ENCODE peak calls at places on chromosomes 12 and 14, in nine cellular contexts. One of them, this sample, is unnamed. For H3K9me3 and H3K4me1, the result is how much of the 10 kb centered on the place peaks cover.

GRCh38 chr12:56487448-56488040 is 417 bp downstream of the GLS2 start:
- DNase-seq in uterus: peak
- DNase-seq in Peyer's patch: peak
- DNase-seq in A549: no peak
- DNase-seq in gastrocnemius medialis: no peak
- DNase-seq in ovary: peak
- DNase-seq in suprapubic skin: peak
- DNase-seq in spleen: no peak
- DNase-seq in breast epithelium: no peak
- DNase-seq in this sample: peak

GRCh38 chr12:68240079-68240478 is 13.3 kb downstream of the IL22 start:
- DNase-seq in uterus: peak
- DNase-seq in Peyer's patch: no peak
- DNase-seq in A549: no peak
- DNase-seq in gastrocnemius medialis: no peak
- DNase-seq in ovary: no peak
- DNase-seq in suprapubic skin: no peak
- DNase-seq in spleen: no peak
- DNase-seq in breast epithelium: no peak
- DNase-seq in this sample: no peak

GRCh38 chr14:22650046-22650739 is 6.0 kb upstream of the OR6J1 start:
- DNase-seq in uterus: no peak
- DNase-seq in Peyer's patch: no peak
- DNase-seq in A549: no peak
- DNase-seq in gastrocnemius medialis: no peak
- DNase-seq in ovary: no peak
- DNase-seq in suprapubic skin: no peak
- DNase-seq in spleen: no peak
- DNase-seq in breast epithelium: no peak
- DNase-seq in this sample: no peak

GRCh38 chr12:3964404-3964803 is 91.2 kb upstream of the PARP11 start:
- DNase-seq in uterus: no peak
- DNase-seq in Peyer's patch: no peak
- DNase-seq in A549: peak
- DNase-seq in gastrocnemius medialis: no peak
- DNase-seq in ovary: no peak
- DNase-seq in suprapubic skin: no peak
- DNase-seq in spleen: no peak
- DNase-seq in breast epithelium: no peak
- DNase-seq in this sample: no peak

GRCh38 chr12:100953677-100954076 is 159.1 kb downstream of the ANO4 start:
- DNase-seq in uterus: no peak
- DNase-seq in Peyer's patch: no peak
- DNase-seq in A549: no peak
- DNase-seq in gastrocnemius medialis: no peak
- DNase-seq in ovary: no peak
- DNase-seq in suprapubic skin: no peak
- DNase-seq in spleen: no peak
- DNase-seq in breast epithelium: no peak
- DNase-seq in this sample: no peak

GRCh38 chr14:65077318-65077717 is 25.0 kb downstream of the MAX start:
- DNase-seq in uterus: no peak
- DNase-seq in Peyer's patch: no peak
- DNase-seq in A549: no peak
- DNase-seq in gastrocnemius medialis: no peak
- DNase-seq in ovary: no peak
- DNase-seq in suprapubic skin: no peak
- DNase-seq in spleen: no peak
- DNase-seq in breast epithelium: no peak
- DNase-seq in this sample: no peak

GRCh38 chr12:64451687-64452558 is at the start of gene TBK1:
- DNase-seq in uterus: peak
- DNase-seq in Peyer's patch: peak
- DNase-seq in A549: peak
- DNase-seq in gastrocnemius medialis: peak
- DNase-seq in ovary: peak
- DNase-seq in suprapubic skin: peak
- DNase-seq in spleen: peak
- DNase-seq in breast epithelium: peak
- DNase-seq in this sample: peak

GRCh38 chr12:105522166-105522825 is 191.8 kb downstream of the C12orf75 start:
- DNase-seq in uterus: no peak
- DNase-seq in Peyer's patch: no peak
- DNase-seq in A549: no peak
- DNase-seq in gastrocnemius medialis: no peak
- DNase-seq in ovary: no peak
- DNase-seq in suprapubic skin: no peak
- DNase-seq in spleen: no peak
- DNase-seq in breast epithelium: no peak
- DNase-seq in this sample: no peak

GRCh38 chr12:101850199-101850598 is 19.4 kb upstream of the GNPTAB start:
- DNase-seq in uterus: no peak
- DNase-seq in Peyer's patch: no peak
- DNase-seq in A549: no peak
- DNase-seq in gastrocnemius medialis: no peak
- DNase-seq in ovary: no peak
- DNase-seq in suprapubic skin: no peak
- DNase-seq in spleen: no peak
- DNase-seq in breast epithelium: no peak
- DNase-seq in this sample: no peak

GRCh38 chr12:85872497-85873091 is 1.5 kb upstream of the NTS start:
- DNase-seq in uterus: no peak
- DNase-seq in Peyer's patch: no peak
- DNase-seq in A549: peak
- DNase-seq in gastrocnemius medialis: no peak
- DNase-seq in ovary: no peak
- DNase-seq in suprapubic skin: no peak
- DNase-seq in spleen: no peak
- DNase-seq in breast epithelium: no peak
- DNase-seq in this sample: no peak

DNA sequence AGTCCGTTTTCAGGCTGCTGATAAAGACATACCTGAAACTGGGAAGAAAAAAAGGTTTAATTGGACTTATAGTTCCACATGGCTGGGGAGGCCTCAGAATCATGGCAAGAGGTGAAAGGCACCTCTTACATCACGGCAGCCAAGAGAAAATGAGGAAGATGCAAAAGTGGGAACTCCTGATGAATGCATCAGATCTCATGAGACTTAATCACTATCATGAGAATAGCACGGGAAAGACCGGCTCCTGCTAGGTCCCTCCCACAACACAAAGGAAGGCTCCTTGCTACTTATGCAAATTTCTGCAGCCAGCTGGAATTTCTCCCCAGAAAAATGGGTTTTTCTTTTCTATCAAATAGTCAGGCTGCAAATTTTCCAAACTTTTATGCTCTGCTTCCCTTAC is 174.1 kb upstream of the RMST start:
- DNase-seq in uterus: no peak
- DNase-seq in Peyer's patch: no peak
- DNase-seq in A549: no peak
- DNase-seq in gastrocnemius medialis: no peak
- DNase-seq in ovary: no peak
- DNase-seq in suprapubic skin: no peak
- DNase-seq in spleen: no peak
- DNase-seq in breast epithelium: no peak
- DNase-seq in this sample: no peak
- H3K9me3 ChIP-seq in uterus: under half
- H3K9me3 ChIP-seq in Peyer's patch: under half
- H3K9me3 ChIP-seq in A549: under half
- H3K9me3 ChIP-seq in gastrocnemius medialis: under half
- H3K9me3 ChIP-seq in ovary: under half
- H3K9me3 ChIP-seq in suprapubic skin: under half
- H3K9me3 ChIP-seq in spleen: under half
- H3K9me3 ChIP-seq in breast epithelium: under half
- H3K9me3 ChIP-seq in this sample: under half

DNA sequence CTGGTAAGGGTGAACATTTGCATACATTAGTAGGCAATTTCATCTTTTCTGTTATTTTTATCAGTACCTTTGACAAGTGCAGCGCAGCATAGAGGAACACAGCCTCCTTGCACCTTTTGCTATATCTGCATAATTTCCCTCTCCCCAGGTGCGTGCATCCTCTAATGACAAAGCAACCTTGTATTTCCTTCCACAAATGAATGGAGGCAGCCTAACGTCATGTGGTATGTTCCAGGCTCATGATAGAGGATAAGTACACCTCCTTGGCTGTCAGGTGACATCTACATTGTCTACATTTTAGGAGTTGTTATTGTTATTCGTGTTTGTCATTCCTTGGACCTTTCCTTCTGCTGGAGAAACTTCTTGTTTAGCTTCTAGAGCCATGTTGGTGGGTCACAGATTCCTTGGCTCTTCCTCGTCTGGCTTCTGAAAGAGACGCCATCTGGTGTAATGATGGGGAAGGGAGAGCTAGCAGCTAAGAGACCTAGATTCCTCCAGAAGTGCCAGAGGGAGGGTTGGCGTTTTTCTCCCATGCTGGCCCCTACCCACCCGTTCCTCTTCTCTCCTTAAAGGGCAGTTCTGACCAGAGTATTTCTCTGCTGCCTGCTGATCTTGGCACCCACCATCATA is 37.0 kb downstream of the EVL start:
- DNase-seq in uterus: no peak
- DNase-seq in Peyer's patch: no peak
- DNase-seq in A549: no peak
- DNase-seq in gastrocnemius medialis: no peak
- DNase-seq in ovary: no peak
- DNase-seq in suprapubic skin: peak
- DNase-seq in spleen: no peak
- DNase-seq in breast epithelium: no peak
- DNase-seq in this sample: no peak
- H3K4me1 ChIP-seq in uterus: under half
- H3K4me1 ChIP-seq in Peyer's patch: under half
- H3K4me1 ChIP-seq in A549: under half
- H3K4me1 ChIP-seq in gastrocnemius medialis: under half
- H3K4me1 ChIP-seq in ovary: under half
- H3K4me1 ChIP-seq in suprapubic skin: under half
- H3K4me1 ChIP-seq in spleen: half or more
- H3K4me1 ChIP-seq in breast epithelium: under half
- H3K4me1 ChIP-seq in this sample: under half

GRCh38 chr12:1560704-1561103 is 33.7 kb downstream of the FBXL14 start:
- DNase-seq in uterus: no peak
- DNase-seq in Peyer's patch: no peak
- DNase-seq in A549: no peak
- DNase-seq in gastrocnemius medialis: no peak
- DNase-seq in ovary: no peak
- DNase-seq in suprapubic skin: no peak
- DNase-seq in spleen: no peak
- DNase-seq in breast epithelium: no peak
- DNase-seq in this sample: no peak

GRCh38 chr12:1553987-1554982 is 40.1 kb downstream of the FBXL14 start:
- DNase-seq in uterus: no peak
- DNase-seq in Peyer's patch: no peak
- DNase-seq in A549: no peak
- DNase-seq in gastrocnemius medialis: no peak
- DNase-seq in ovary: no peak
- DNase-seq in suprapubic skin: no peak
- DNase-seq in spleen: no peak
- DNase-seq in breast epithelium: no peak
- DNase-seq in this sample: no peak

GRCh38 chr12:1565172-1565571 is 29.2 kb downstream of the FBXL14 start:
- DNase-seq in uterus: no peak
- DNase-seq in Peyer's patch: no peak
- DNase-seq in A549: no peak
- DNase-seq in gastrocnemius medialis: no peak
- DNase-seq in ovary: no peak
- DNase-seq in suprapubic skin: no peak
- DNase-seq in spleen: no peak
- DNase-seq in breast epithelium: no peak
- DNase-seq in this sample: no peak

GRCh38 chr12:1562813-1563412 is 31.5 kb downstream of the FBXL14 start:
- DNase-seq in uterus: no peak
- DNase-seq in Peyer's patch: no peak
- DNase-seq in A549: no peak
- DNase-seq in gastrocnemius medialis: no peak
- DNase-seq in ovary: no peak
- DNase-seq in suprapubic skin: no peak
- DNase-seq in spleen: no peak
- DNase-seq in breast epithelium: no peak
- DNase-seq in this sample: no peak

GRCh38 chr12:1559729-1560128 is 34.7 kb downstream of the FBXL14 start:
- DNase-seq in uterus: no peak
- DNase-seq in Peyer's patch: no peak
- DNase-seq in A549: no peak
- DNase-seq in gastrocnemius medialis: no peak
- DNase-seq in ovary: no peak
- DNase-seq in suprapubic skin: no peak
- DNase-seq in spleen: no peak
- DNase-seq in breast epithelium: no peak
- DNase-seq in this sample: no peak
- TF ChIP-seq POLR2A in uterus: no peak
- TF ChIP-seq POLR2A in Peyer's patch: no peak
- TF ChIP-seq POLR2A in A549: no peak
- TF ChIP-seq POLR2A in gastrocnemius medialis: no peak
- TF ChIP-seq POLR2A in ovary: no peak
- TF ChIP-seq POLR2A in suprapubic skin: no peak
- TF ChIP-seq POLR2A in spleen: no peak
- TF ChIP-seq POLR2A in breast epithelium: no peak
- TF ChIP-seq POLR2A in this sample: no peak

GRCh38 chr14:29089849-29090248 is 323.3 kb downstream of the FOXG1 start:
- DNase-seq in uterus: no peak
- DNase-seq in Peyer's patch: no peak
- DNase-seq in A549: no peak
- DNase-seq in gastrocnemius medialis: no peak
- DNase-seq in ovary: no peak
- DNase-seq in suprapubic skin: no peak
- DNase-seq in spleen: no peak
- DNase-seq in breast epithelium: no peak
- DNase-seq in this sample: no peak

DNA sequence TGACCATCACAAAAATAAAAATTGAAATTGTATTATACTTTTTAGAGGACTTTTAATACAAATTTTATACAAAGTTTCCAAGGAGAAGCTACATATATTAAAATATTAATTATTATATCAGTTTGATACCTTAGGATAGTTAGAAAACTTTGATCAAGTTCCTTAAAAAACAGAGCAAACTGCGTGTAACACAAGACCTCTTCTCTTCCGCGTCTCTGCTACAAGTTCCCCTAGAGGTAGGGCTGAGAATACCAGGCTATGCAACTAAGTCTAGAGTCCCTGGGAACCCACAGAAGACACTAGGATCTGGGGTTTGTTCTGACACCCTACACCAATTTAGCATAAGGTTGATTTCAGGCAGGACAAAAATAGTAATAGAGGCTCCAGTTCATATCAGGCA is 319.0 kb downstream of the FOXG1 start:
- DNase-seq in uterus: no peak
- DNase-seq in Peyer's patch: no peak
- DNase-seq in A549: peak
- DNase-seq in gastrocnemius medialis: no peak
- DNase-seq in ovary: no peak
- DNase-seq in suprapubic skin: no peak
- DNase-seq in spleen: no peak
- DNase-seq in breast epithelium: no peak
- DNase-seq in this sample: peak
- H3K9me3 ChIP-seq in uterus: under half
- H3K9me3 ChIP-seq in Peyer's patch: under half
- H3K9me3 ChIP-seq in A549: under half
- H3K9me3 ChIP-seq in gastrocnemius medialis: under half
- H3K9me3 ChIP-seq in ovary: under half
- H3K9me3 ChIP-seq in suprapubic skin: under half
- H3K9me3 ChIP-seq in spleen: under half
- H3K9me3 ChIP-seq in breast epithelium: under half
- H3K9me3 ChIP-seq in this sample: under half

This sample was measured in testis.